ENCODE peak calls at places on chromosomes 3 and 15, in five cellular contexts. X is HFFc6, B is anterior cingulate cortex, H is GM10248, R is A172. L is an unnamed sample.

GRCh38 chr3:124230928-124231456 is 239.1 kb upstream of the ROPN1 start:
- DNase-seq in X (no peak), B (peak), H (no peak), R (no peak), L (no peak)

GRCh38 chr15:70498096-70498626 is 265.2 kb downstream of the UACA start:
- DNase-seq in X (no peak), B (no peak), H (no peak), R (no peak), L (no peak)

GRCh38 chr3:128581566-128581965 is 69.1 kb downstream of the RPN1 start:
- DNase-seq in X (no peak), B (no peak), H (no peak), R (no peak), L (no peak)

GRCh38 chr15:80179025-80179759 is 26.4 kb downstream of the FAH start:
- DNase-seq in X (peak), B (no peak), H (no peak), R (peak), L (peak)

GRCh38 chr15:23565395-23566069 is at the start of gene MKRN3:
- DNase-seq in X (no peak), B (peak), H (no peak), R (peak), L (peak)

GRCh38 chr3:144491333-144491732 is 519.7 kb downstream of the DIPK2A start:
- DNase-seq in X (no peak), B (no peak), H (no peak), R (no peak), L (no peak)

GRCh38 chr15:62821384-62822131 is 221.0 kb upstream of the TPM1 start:
- DNase-seq in X (no peak), B (no peak), H (no peak), R (no peak), L (no peak)

GRCh38 chr3:14303336-14304100 is 98.9 kb upstream of the SLC6A6 start:
- DNase-seq in X (no peak), B (no peak), H (no peak), R (no peak), L (peak)

GRCh38 chr3:58899159-58899952 is 150.5 kb downstream of the CFAP20DC start:
- DNase-seq in X (no peak), B (no peak), H (peak), R (peak), L (no peak)

GRCh38 chr3:10602769-10603768 is 97.7 kb upstream of the ATP2B2 start:
- DNase-seq in X (no peak), B (no peak), H (peak), R (no peak), L (no peak)

GRCh38 chr3:88059380-88060160 is 515 bp downstream of the ZNF654 start:
- DNase-seq in X (no peak), B (peak), H (peak), R (no peak), L (no peak)

GRCh38 chr3:53255360-53255774 is 455 bp downstream of the TKT start:
- DNase-seq in X (no peak), B (no peak), H (peak), R (no peak), L (no peak)